ENCODE peak calls at places on chromosomes 3 and 15, in six cellular contexts. I is activated CD8-positive, alpha-beta T cell treated with anti-CD3 and anti-CD28 coated beads, Interleukin-2, amount 10 ng/mL, durations not matched to agents 7 days and 5 days; Y is DMS153; S is lung microvascular endothelial cell; O is GM20000; R is NCI-H524. N is an unnamed sample.
A peak's percentile ranks its signal among the peaks of the same experiment; 100 is the strongest.

GRCh38 chr3:11170052-11170770 is 15.9 kb downstream of the HRH1 start:
- DNase-seq in R (no peak), O (no peak), I (no peak), Y (no peak), S (no peak), N (no peak)

GRCh38 chr15:86691091-86691490 is 611.4 kb downstream of the AGBL1 start:
- DNase-seq in R (peak; percentile 42), Y (peak; percentile 1), O (no peak), S (no peak), I (no peak), N (no peak)

GRCh38 chr15:40439461-40440299 is 1.1 kb upstream of the BAHD1 start:
- DNase-seq in R (peak; percentile 64), I (peak; percentile 35), Y (no peak), O (peak; percentile 67), S (peak; percentile 16), N (no peak)

GRCh38 chr3:195113074-195113473 is 157.9 kb downstream of the XXYLT1 start:
- DNase-seq in Y (no peak), R (no peak), I (no peak), O (no peak), S (no peak), N (no peak)

GRCh38 chr3:13616359-13616758 is 67.4 kb downstream of the FBLN2 start:
- DNase-seq in O (no peak), S (no peak), I (no peak), R (no peak), Y (no peak), N (no peak)

GRCh38 chr15:90318591-90318990 is 33.5 kb upstream of the ZNF774 start:
- DNase-seq in Y (no peak), I (no peak), R (no peak), O (no peak), S (no peak), N (no peak)

GRCh38 chr3:123379041-123379830 is 69.7 kb downstream of the ADCY5 start:
- DNase-seq in Y (no peak), S (no peak), R (no peak), I (no peak), O (no peak), N (no peak)

GRCh38 chr3:78610462-78611125 is 1157.2 kb downstream of the ROBO1 start:
- DNase-seq in R (no peak), Y (no peak), I (no peak), O (no peak), S (no peak), N (no peak)

GRCh38 chr3:38003371-38003816 is 12.8 kb downstream of the VILL start:
- DNase-seq in S (peak; percentile 46), Y (no peak), R (peak; percentile 50), O (peak; percentile 71), I (peak; percentile 70), N (no peak)

GRCh38 chr3:127488141-127488672 is 102.3 kb downstream of the TPRA1 start:
- DNase-seq in S (no peak), Y (no peak), O (no peak), R (no peak), I (peak; percentile 4), N (no peak)